ENCODE peak calls at places on chromosomes 7 and 10, in ten cellular contexts. H is NCI-H774; W is KBM-7; D is NCI-H1417; B is activated naive CD4-positive, alpha-beta T cell; K is body of pancreas; N is nucleus accumbens; E is activated T-cell treated with anti-CD3 and anti-CD28 coated beads, Interleukin-2, amount 50 U/mL, for 48 hours; O is activated CD8-positive, alpha-beta memory T cell treated with anti-CD3 and anti-CD28 coated beads, Interleukin-2, amount 50 U/mL, for 48 hours; J is anterior cingulate cortex. X is an unnamed sample.
A peak's percentile ranks its signal among the peaks of the same experiment; 100 is the strongest.

GRCh38 chr7:40733578-40733977 is 598.8 kb downstream of the SUGCT start:
- DNase-seq in B (no peak), W (peak; percentile 43), N (no peak), K (no peak), E (no peak), D (no peak), J (no peak), H (no peak), O (no peak), X (no peak)

GRCh38 chr10:102229810-102230263 is 3.7 kb downstream of the ELOVL3 start:
- DNase-seq in D (peak; percentile 65), N (peak; percentile 87), B (peak; percentile 66), K (peak; percentile 87), J (peak; percentile 43), E (peak; percentile 93), O (peak; percentile 93), W (peak; percentile 79), H (peak; percentile 43), X (no peak)

GRCh38 chr10:115985696-115986095 is 287.3 kb downstream of the GFRA1 start:
- DNase-seq in W (no peak), H (no peak), K (no peak), J (no peak), D (no peak), N (no peak), E (no peak), O (no peak), B (no peak), X (no peak)

GRCh38 chr10:96984512-96985225 is 152.6 kb downstream of the LCOR start:
- DNase-seq in D (no peak), J (no peak), K (no peak), E (no peak), N (peak; percentile 22), W (peak; percentile 79), H (no peak), B (no peak), O (no peak), X (no peak)

GRCh38 chr10:111128331-111129167 is 51.7 kb downstream of the ADRA2A start:
- DNase-seq in E (no peak), N (peak; percentile 43), O (no peak), B (no peak), H (no peak), K (peak; percentile 74), D (no peak), J (peak; percentile 13), W (no peak), X (no peak)

GRCh38 chr7:39888171-39888853 is 61.7 kb upstream of the CDK13 start:
- DNase-seq in J (no peak), D (no peak), W (no peak), K (no peak), E (no peak), N (no peak), O (no peak), H (no peak), B (no peak), X (peak; percentile 54)

GRCh38 chr7:94276797-94277196 is 117.9 kb upstream of the COL1A2 start:
- DNase-seq in H (no peak), E (no peak), W (no peak), J (no peak), B (no peak), N (peak; percentile 6), D (peak; percentile 36), O (no peak), K (peak; percentile 13), X (no peak)

GRCh38 chr7:128233471-128233870 is 7.6 kb upstream of the LEP start:
- DNase-seq in D (no peak), B (no peak), W (no peak), E (no peak), H (no peak), J (no peak), N (no peak), K (no peak), O (no peak), X (no peak)

GRCh38 chr10:128030498-128031072 is 95.6 kb downstream of the MKI67 start:
- DNase-seq in B (no peak), W (no peak), H (no peak), J (no peak), K (no peak), E (no peak), O (no peak), N (no peak), D (no peak), X (no peak)

GRCh38 chr10:24209421-24209770 is 458 bp downstream of the KIAA1217 start:
- DNase-seq in J (no peak), O (peak; percentile 58), H (no peak), N (peak; percentile 15), B (no peak), W (no peak), K (peak; percentile 22), D (no peak), E (peak; percentile 62), X (no peak)

GRCh38 chr7:44388089-44388970 is 62.9 kb upstream of the CAMK2B start:
- DNase-seq in D (no peak), B (no peak), N (peak; percentile 28), W (no peak), H (no peak), E (peak; percentile 9), K (no peak), O (no peak), J (no peak), X (no peak)

GRCh38 chr10:49661291-49661856 is 18.1 kb upstream of the C10orf53 start:
- DNase-seq in W (no peak), J (no peak), D (peak; percentile 7), K (no peak), E (no peak), H (peak; percentile 48), N (no peak), O (no peak), B (no peak), X (no peak)

GRCh38 chr10:94358480-94358879 is 4.3 kb downstream of the NOC3L start:
- DNase-seq in N (no peak), H (no peak), D (no peak), J (no peak), E (no peak), W (no peak), B (no peak), K (no peak), O (no peak), X (no peak)

GRCh38 chr10:12719365-12719764 is 282.1 kb downstream of the CCDC3 start:
- DNase-seq in J (no peak), D (no peak), B (no peak), E (peak; percentile 48), H (no peak), K (no peak), N (no peak), O (peak; percentile 49), W (no peak), X (no peak)

GRCh38 chr7:137878333-137878961 is 31.7 kb upstream of the DGKI start:
- DNase-seq in W (no peak), H (no peak), K (peak; percentile 18), D (no peak), N (peak; percentile 9), O (no peak), B (no peak), E (no peak), J (no peak), X (no peak)

GRCh38 chr10:60114765-60115586 is 208.6 kb upstream of the CCDC6 start:
- DNase-seq in H (peak; percentile 5), E (no peak), D (no peak), W (peak; percentile 71), N (no peak), O (no peak), J (no peak), B (no peak), K (peak; percentile 25), X (peak; percentile 44)

GRCh38 chr7:128938524-128939074 is 872 bp downstream of the IRF5 start:
- DNase-seq in E (peak; percentile 45), W (no peak), B (no peak), D (peak; percentile 73), O (peak; percentile 59), J (no peak), K (peak; percentile 35), N (no peak), H (no peak), X (no peak)

GRCh38 chr7:47751068-47751467 is 169.2 kb upstream of the TNS3 start:
- DNase-seq in D (no peak), N (no peak), O (no peak), J (no peak), W (no peak), K (no peak), B (no peak), H (no peak), E (no peak), X (no peak)

GRCh38 chr7:152335900-152336571 is 99.8 kb downstream of the KMT2C start:
- DNase-seq in W (no peak), E (no peak), K (no peak), B (no peak), N (no peak), J (no peak), D (no peak), O (no peak), H (no peak), X (no peak)

X was measured in LNCaP clone FGC.